ENCODE peak calls at places on chromosomes 3 and 15, in four cellular contexts. K is thyroid gland, B is choroid plexus epithelial cell, E is fibroblast of pulmonary artery. X is an unnamed sample.

GRCh38 chr15:52326758-52327157 is 31.2 kb upstream of the MYO5C start:
- DNase-seq in K (no peak), B (peak), E (peak), X (peak)

GRCh38 chr3:69948246-69948862 is 51.2 kb upstream of the SAMMSON start:
- DNase-seq in B (peak), E (peak), K (no peak), X (peak)

GRCh38 chr3:72338942-72339749 is 509.1 kb downstream of the SHQ1 start:
- DNase-seq in E (peak), K (peak), B (peak), X (peak)

GRCh38 chr3:158103956-158104338 is 2.3 kb downstream of the SHOX2 start:
- DNase-seq in B (no peak), K (no peak), E (no peak), X (no peak)

GRCh38 chr15:98580577-98580976 is 67.8 kb upstream of the IGF1R start:
- DNase-seq in E (no peak), K (peak), B (no peak), X (no peak)

GRCh38 chr3:119579366-119580147 is at the start of gene ADPRH:
- DNase-seq in K (peak), E (peak), B (peak), X (peak)

GRCh38 chr3:48595526-48596121 is 495 bp upstream of the COL7A1 start:
- DNase-seq in K (peak), E (peak), B (peak), X (peak)

GRCh38 chr3:111519193-111519592 is 22.8 kb upstream of the CD96 start:
- DNase-seq in E (no peak), K (no peak), B (no peak), X (no peak)

GRCh38 chr3:126474498-126475410 is 937 bp downstream of the ZXDC start:
- DNase-seq in E (peak), B (peak), K (peak), X (peak)

GRCh38 chr15:71048913-71049675 is 66.2 kb upstream of the THSD4 start:
- DNase-seq in B (peak), E (peak), K (no peak), X (peak)

GRCh38 chr3:67289626-67290025 is 291.5 kb downstream of the KBTBD8 start:
- DNase-seq in K (no peak), E (no peak), B (no peak), X (no peak)

GRCh38 chr15:70488002-70488605 is 275.3 kb downstream of the UACA start:
- DNase-seq in K (peak), E (peak), B (peak), X (peak)

GRCh38 chr3:172244011-172244410 is 204.2 kb downstream of the GHSR start:
- DNase-seq in E (peak), B (no peak), K (no peak), X (peak)

GRCh38 chr15:39051931-39052705 is 487.5 kb upstream of the RASGRP1 start:
- DNase-seq in K (no peak), E (no peak), B (no peak), X (no peak)

GRCh38 chr3:177982034-177982433 is 554.2 kb upstream of the KCNMB2 start:
- DNase-seq in B (peak), E (peak), K (no peak), X (no peak)

GRCh38 chr15:70196314-70197291 is 98.9 kb upstream of the TLE3 start:
- DNase-seq in B (peak), K (peak), E (peak), X (peak)

GRCh38 chr3:4908769-4909156 is 70.5 kb upstream of the BHLHE40 start:
- DNase-seq in K (no peak), B (no peak), E (no peak), X (no peak)

GRCh38 chr3:170346481-170347125 is 10.9 kb upstream of the SKIL start:
- DNase-seq in B (peak), E (no peak), K (no peak), X (peak)

GRCh38 chr3:126525853-126526667 is 2.1 kb downstream of the CHST13 start:
- DNase-seq in E (no peak), B (no peak), K (no peak), X (no peak)

GRCh38 chr3:196181127-196181546 is 30.1 kb downstream of the ZDHHC19 start:
- DNase-seq in K (no peak), B (no peak), E (no peak), X (no peak)

GRCh38 chr3:171028025-171028778 is 1.7 kb upstream of the SLC2A2 start:
- DNase-seq in E (peak), K (peak), B (peak), X (peak)

GRCh38 chr3:148957586-148957985 is 33.8 kb upstream of the GYG1 start:
- DNase-seq in K (no peak), E (peak), B (peak), X (no peak)
- TF ChIP-seq CTCF in K (no peak), E (peak), B (peak), X (peak)

GRCh38 chr3:42651248-42652091 is 2.0 kb upstream of the ZBTB47 start:
- DNase-seq in K (no peak), E (peak), B (no peak), X (peak)
- H3K4me3 ChIP-seq in K (no peak), E (peak), B (peak), X (no peak)

GRCh38 chr3:56452085-56452484 is 16.2 kb downstream of the ERC2 start:
- DNase-seq in B (no peak), K (no peak), E (no peak), X (no peak)
- TF ChIP-seq CTCF in B (no peak), K (no peak), E (no peak), X (no peak)

GRCh38 chr3:2655229-2655701 is 454.9 kb downstream of the IL5RA start:
- DNase-seq in E (no peak), K (no peak), B (peak), X (no peak)
- H3K4me3 ChIP-seq in E (no peak), K (no peak), B (no peak), X (no peak)

GRCh38 chr15:59996498-59997041 is 7.5 kb upstream of the FOXB1 start:
- DNase-seq in E (no peak), B (no peak), K (no peak), X (no peak)
- TF ChIP-seq CTCF in E (no peak), B (no peak), K (no peak), X (no peak)

DNA sequence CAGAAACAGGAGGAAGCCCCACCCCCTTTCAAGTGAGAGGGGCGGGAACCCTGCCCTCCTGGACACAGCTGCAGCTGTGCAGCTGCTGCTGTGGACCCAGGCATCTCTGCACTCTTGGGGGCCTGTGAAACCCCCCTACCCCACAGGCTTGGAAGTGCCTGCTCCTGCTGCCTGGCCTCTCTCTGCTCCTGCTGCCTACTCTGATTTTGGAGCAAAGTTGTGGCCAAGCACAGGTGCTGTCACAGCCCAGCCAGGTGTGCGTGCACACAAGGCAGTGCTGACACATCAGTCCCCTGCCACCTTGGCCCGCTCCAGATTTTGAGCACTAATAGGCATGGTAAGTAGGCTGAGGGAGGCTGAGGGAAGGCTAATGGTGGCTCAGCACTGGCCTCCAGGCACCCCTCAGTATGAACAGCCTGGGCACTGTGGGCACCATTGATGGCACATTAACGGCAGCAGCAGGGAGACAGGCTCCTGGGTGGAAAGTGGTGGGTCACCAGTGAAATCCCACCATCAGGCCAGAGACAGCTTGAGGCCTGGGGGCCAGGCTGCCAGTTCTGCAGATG is 890.9 kb downstream of the GBE1 start:
- DNase-seq in K (no peak), B (no peak), E (no peak), X (no peak)
- H3K4me3 ChIP-seq in K (no peak), B (no peak), E (no peak), X (no peak)

DNA sequence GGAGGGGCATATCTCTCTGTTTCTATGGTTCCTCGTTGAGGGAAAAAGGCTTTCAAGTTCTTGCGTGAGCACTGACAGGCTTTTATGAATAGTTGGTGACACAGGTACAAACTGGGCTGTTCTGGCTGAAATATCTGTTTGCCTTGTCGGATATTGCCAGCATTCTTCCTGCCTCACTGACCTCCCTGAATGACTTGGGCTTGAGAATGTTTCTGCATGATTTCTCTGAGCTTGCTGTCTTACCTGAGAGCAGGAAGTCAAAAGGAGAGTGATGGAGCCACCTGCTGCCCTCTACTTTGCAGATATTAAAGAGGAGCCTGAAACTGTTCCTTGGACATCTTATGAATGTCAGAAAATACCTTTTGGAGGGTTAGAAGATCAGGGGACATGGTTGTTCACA is 4.8 kb downstream of the GCNT3 start:
- DNase-seq in B (no peak), E (no peak), K (peak), X (peak)
- TF ChIP-seq CTCF in B (no peak), E (no peak), K (peak), X (peak)

DNA sequence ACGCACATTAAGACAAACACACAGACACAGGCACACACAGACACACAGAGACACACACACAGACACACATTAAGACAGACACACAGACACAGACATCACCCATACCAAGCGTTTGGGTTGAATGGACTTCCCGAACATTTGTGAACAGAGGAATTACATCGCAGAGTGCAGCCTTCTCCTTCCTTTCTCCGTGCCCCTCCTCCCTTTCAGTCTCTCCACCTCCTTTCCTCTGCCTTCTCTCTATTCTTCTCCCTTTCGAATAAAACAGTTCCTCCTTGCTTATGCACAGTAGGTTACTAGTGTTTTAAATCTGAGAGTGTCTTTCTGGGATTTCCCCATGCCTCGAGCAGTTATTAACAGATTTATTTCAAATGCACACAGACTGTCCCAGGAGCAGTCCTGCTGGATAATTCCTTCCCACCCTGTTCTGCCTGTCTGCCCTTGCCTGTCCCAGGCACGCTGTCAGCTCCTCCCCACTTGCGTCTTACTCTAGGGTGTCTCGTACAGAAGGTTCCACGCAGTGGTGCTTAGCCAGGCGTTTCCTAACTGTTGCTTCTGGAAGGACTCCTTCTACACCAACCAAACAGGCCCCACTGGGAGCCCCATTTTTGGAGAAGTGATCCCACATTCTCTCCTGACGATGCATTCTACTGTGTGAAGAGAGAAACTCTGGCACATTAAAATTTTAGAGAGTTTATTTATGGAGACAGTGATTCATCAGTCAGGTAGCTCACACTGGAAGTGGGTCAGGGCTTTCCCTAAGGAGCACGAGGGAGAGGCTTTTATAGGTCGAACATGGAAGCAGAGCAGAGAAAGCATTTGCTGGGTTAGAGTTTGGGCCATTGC is 163.8 kb downstream of the SV2B start:
- DNase-seq in K (peak), B (no peak), E (peak), X (peak)
- H3K4me3 ChIP-seq in K (no peak), B (no peak), E (no peak), X (no peak)

DNA sequence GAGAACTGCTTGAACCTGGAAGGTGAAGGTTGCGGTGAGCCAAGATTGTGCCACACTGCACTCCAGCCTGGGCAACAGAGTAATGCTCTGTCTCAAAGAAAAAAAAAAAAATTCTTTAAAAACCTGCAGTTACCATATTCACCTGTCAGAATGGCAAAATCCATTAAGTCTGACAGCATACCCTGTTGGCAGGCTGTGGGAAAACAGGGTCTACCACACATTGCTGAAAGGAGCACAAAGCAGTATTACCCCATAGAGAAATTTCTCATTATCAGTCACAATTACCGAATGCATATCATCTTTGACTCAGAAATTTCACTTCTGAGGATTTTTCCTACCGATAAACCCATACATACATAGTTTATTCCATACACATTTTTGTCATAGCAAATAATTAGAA is 264.1 kb upstream of the SLCO3A1 start:
- DNase-seq in B (no peak), E (no peak), K (no peak), X (no peak)
- TF ChIP-seq CTCF in B (no peak), E (peak), K (no peak), X (no peak)

DNA sequence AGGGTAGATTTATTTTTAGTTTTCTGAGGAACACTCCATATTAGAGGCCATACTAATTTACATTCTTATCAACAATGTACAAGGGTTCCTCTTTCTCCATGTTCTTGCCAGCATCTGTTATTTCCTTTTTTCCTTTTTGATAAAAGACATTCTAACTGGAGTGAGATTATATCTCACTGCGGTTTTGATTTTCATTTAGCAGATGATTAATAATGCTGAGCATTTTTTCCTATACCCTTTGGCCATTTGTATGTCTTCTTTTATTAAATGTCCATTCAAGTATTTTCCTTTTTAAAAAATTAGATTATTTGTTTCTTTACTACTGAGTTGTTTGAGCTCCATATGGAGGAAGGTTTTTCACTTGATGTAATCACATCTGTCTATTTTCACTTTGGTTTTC is 1189.5 kb downstream of the ZPLD1 start:
- DNase-seq in K (no peak), E (no peak), B (no peak), X (no peak)
- H3K4me3 ChIP-seq in K (no peak), E (no peak), B (no peak), X (no peak)